ENCODE peak calls at places on chromosome 15, in five cellular contexts. One of them, this sample, is unnamed.

GRCh38 chr15:66631616-66632263 is 65.9 kb upstream of the LCTL start:
- DNase-seq in heart left ventricle: no peak
- DNase-seq in stomach: no peak
- DNase-seq in CD8-positive, alpha-beta T cell: no peak
- DNase-seq in neural progenitor cell: no peak
- DNase-seq in this sample: no peak

GRCh38 chr15:84775867-84776449 is 27.6 kb downstream of the ZNF592 start:
- DNase-seq in heart left ventricle: no peak
- DNase-seq in stomach: no peak
- DNase-seq in CD8-positive, alpha-beta T cell: no peak
- DNase-seq in neural progenitor cell: no peak
- DNase-seq in this sample: no peak

GRCh38 chr15:49225572-49226281 is 55.7 kb downstream of the GALK2 start:
- DNase-seq in heart left ventricle: no peak
- DNase-seq in stomach: peak; percentile 28
- DNase-seq in CD8-positive, alpha-beta T cell: no peak
- DNase-seq in neural progenitor cell: peak; percentile 77
- DNase-seq in this sample: peak; percentile 72

GRCh38 chr15:70507772-70508351 is 255.5 kb downstream of the UACA start:
- DNase-seq in heart left ventricle: no peak
- DNase-seq in stomach: peak; percentile 44
- DNase-seq in CD8-positive, alpha-beta T cell: no peak
- DNase-seq in neural progenitor cell: no peak
- DNase-seq in this sample: no peak

GRCh38 chr15:64813075-64813474 is 12.4 kb downstream of the PIF1 start:
- DNase-seq in heart left ventricle: peak; percentile 52
- DNase-seq in stomach: no peak
- DNase-seq in CD8-positive, alpha-beta T cell: no peak
- DNase-seq in neural progenitor cell: no peak
- DNase-seq in this sample: no peak

GRCh38 chr15:41585140-41586047 is 26.4 kb downstream of the TYRO3 start:
- DNase-seq in heart left ventricle: peak; percentile 51
- DNase-seq in stomach: peak; percentile 48
- DNase-seq in CD8-positive, alpha-beta T cell: no peak
- DNase-seq in neural progenitor cell: peak; percentile 69
- DNase-seq in this sample: peak; percentile 73

GRCh38 chr15:101170568-101171350 is 81.1 kb downstream of the CHSY1 start:
- DNase-seq in heart left ventricle: peak; percentile 65
- DNase-seq in stomach: no peak
- DNase-seq in CD8-positive, alpha-beta T cell: no peak
- DNase-seq in neural progenitor cell: no peak
- DNase-seq in this sample: no peak

GRCh38 chr15:77599899-77600298 is 32.8 kb downstream of the LINGO1 start:
- DNase-seq in heart left ventricle: peak; percentile 69
- DNase-seq in stomach: no peak
- DNase-seq in CD8-positive, alpha-beta T cell: no peak
- DNase-seq in neural progenitor cell: peak; percentile 52
- DNase-seq in this sample: peak; percentile 79

GRCh38 chr15:55993804-55994539 is 560 bp upstream of the NEDD4 start:
- DNase-seq in heart left ventricle: no peak
- DNase-seq in stomach: no peak
- DNase-seq in CD8-positive, alpha-beta T cell: no peak
- DNase-seq in neural progenitor cell: peak; percentile 78
- DNase-seq in this sample: peak; percentile 64

GRCh38 chr15:101063891-101064794 is 145.0 kb downstream of the LRRK1 start:
- DNase-seq in heart left ventricle: peak; percentile 41
- DNase-seq in stomach: peak; percentile 64
- DNase-seq in CD8-positive, alpha-beta T cell: no peak
- DNase-seq in neural progenitor cell: no peak
- DNase-seq in this sample: no peak

GRCh38 chr15:63374686-63375520 is 6.7 kb downstream of the CA12 start:
- DNase-seq in heart left ventricle: peak; percentile 59
- DNase-seq in stomach: peak; percentile 45
- DNase-seq in CD8-positive, alpha-beta T cell: no peak
- DNase-seq in neural progenitor cell: no peak
- DNase-seq in this sample: peak; percentile 73

GRCh38 chr15:89090791-89091666 is 2.8 kb downstream of the ABHD2 start:
- DNase-seq in heart left ventricle: peak; percentile 84
- DNase-seq in stomach: peak; percentile 78
- DNase-seq in CD8-positive, alpha-beta T cell: no peak
- DNase-seq in neural progenitor cell: no peak
- DNase-seq in this sample: peak; percentile 72

GRCh38 chr15:68700395-68701123 is 120.1 kb downstream of the ANP32A start:
- DNase-seq in heart left ventricle: peak; percentile 86
- DNase-seq in stomach: no peak
- DNase-seq in CD8-positive, alpha-beta T cell: no peak
- DNase-seq in neural progenitor cell: peak; percentile 58
- DNase-seq in this sample: peak; percentile 87

GRCh38 chr15:85622432-85622831 is 172.3 kb downstream of the KLHL25 start:
- DNase-seq in heart left ventricle: no peak
- DNase-seq in stomach: no peak
- DNase-seq in CD8-positive, alpha-beta T cell: no peak
- DNase-seq in neural progenitor cell: no peak
- DNase-seq in this sample: no peak

GRCh38 chr15:58865420-58865880 is 68.0 kb downstream of the SLTM start:
- DNase-seq in heart left ventricle: no peak
- DNase-seq in stomach: no peak
- DNase-seq in CD8-positive, alpha-beta T cell: no peak
- DNase-seq in neural progenitor cell: no peak
- DNase-seq in this sample: no peak

GRCh38 chr15:76451540-76451939 is 115.0 kb downstream of the ISL2 start:
- DNase-seq in heart left ventricle: no peak
- DNase-seq in stomach: no peak
- DNase-seq in CD8-positive, alpha-beta T cell: no peak
- DNase-seq in neural progenitor cell: no peak
- DNase-seq in this sample: no peak

GRCh38 chr15:41943543-41944312 is 28.6 kb downstream of the EHD4 start:
- DNase-seq in heart left ventricle: no peak
- DNase-seq in stomach: no peak
- DNase-seq in CD8-positive, alpha-beta T cell: no peak
- DNase-seq in neural progenitor cell: no peak
- DNase-seq in this sample: no peak

GRCh38 chr15:101201411-101202174 is 50.3 kb downstream of the CHSY1 start:
- DNase-seq in heart left ventricle: peak; percentile 93
- DNase-seq in stomach: peak; percentile 54
- DNase-seq in CD8-positive, alpha-beta T cell: no peak
- DNase-seq in neural progenitor cell: peak; percentile 90
- DNase-seq in this sample: peak; percentile 95

GRCh38 chr15:68501616-68502015 is 69.7 kb upstream of the ITGA11 start:
- DNase-seq in heart left ventricle: no peak
- DNase-seq in stomach: no peak
- DNase-seq in CD8-positive, alpha-beta T cell: no peak
- DNase-seq in neural progenitor cell: no peak
- DNase-seq in this sample: no peak

GRCh38 chr15:84826369-84826823 is 9.2 kb downstream of the ALPK3 start:
- DNase-seq in heart left ventricle: peak; percentile 46
- DNase-seq in stomach: peak; percentile 76
- DNase-seq in CD8-positive, alpha-beta T cell: no peak
- DNase-seq in neural progenitor cell: peak; percentile 63
- DNase-seq in this sample: peak; percentile 32

GRCh38 chr15:46408312-46408711 is 773.5 kb downstream of the SQOR start:
- DNase-seq in heart left ventricle: no peak
- DNase-seq in stomach: no peak
- DNase-seq in CD8-positive, alpha-beta T cell: no peak
- DNase-seq in neural progenitor cell: no peak
- DNase-seq in this sample: peak; percentile 70

GRCh38 chr15:85636351-85636750 is 158.4 kb downstream of the KLHL25 start:
- DNase-seq in heart left ventricle: no peak
- DNase-seq in stomach: no peak
- DNase-seq in CD8-positive, alpha-beta T cell: no peak
- DNase-seq in neural progenitor cell: no peak
- DNase-seq in this sample: no peak

GRCh38 chr15:81981888-81982287 is 63.9 kb downstream of the MEX3B start:
- DNase-seq in heart left ventricle: no peak
- DNase-seq in stomach: no peak
- DNase-seq in CD8-positive, alpha-beta T cell: no peak
- DNase-seq in neural progenitor cell: no peak
- DNase-seq in this sample: no peak

GRCh38 chr15:58171476-58172061 is 33.4 kb downstream of the AQP9 start:
- DNase-seq in heart left ventricle: no peak
- DNase-seq in stomach: no peak
- DNase-seq in CD8-positive, alpha-beta T cell: no peak
- DNase-seq in neural progenitor cell: peak; percentile 15
- DNase-seq in this sample: no peak

GRCh38 chr15:64247906-64248541 is 85.2 kb upstream of the PPIB start:
- DNase-seq in heart left ventricle: no peak
- DNase-seq in stomach: no peak
- DNase-seq in CD8-positive, alpha-beta T cell: no peak
- DNase-seq in neural progenitor cell: no peak
- DNase-seq in this sample: peak; percentile 74

GRCh38 chr15:41494190-41494921 is 682 bp downstream of the ITPKA start:
- DNase-seq in heart left ventricle: no peak
- DNase-seq in stomach: peak; percentile 43
- DNase-seq in CD8-positive, alpha-beta T cell: no peak
- DNase-seq in neural progenitor cell: peak; percentile 77
- DNase-seq in this sample: peak; percentile 40

GRCh38 chr15:52682200-52682599 is 3.0 kb upstream of the ATOSA start:
- DNase-seq in heart left ventricle: no peak
- DNase-seq in stomach: no peak
- DNase-seq in CD8-positive, alpha-beta T cell: no peak
- DNase-seq in neural progenitor cell: no peak
- DNase-seq in this sample: no peak

GRCh38 chr15:52680041-52680391 is 828 bp upstream of the ATOSA start:
- DNase-seq in heart left ventricle: no peak
- DNase-seq in stomach: no peak
- DNase-seq in CD8-positive, alpha-beta T cell: no peak
- DNase-seq in neural progenitor cell: no peak
- DNase-seq in this sample: peak; percentile 2

GRCh38 chr15:52680756-52681155 is 1.6 kb upstream of the ATOSA start:
- DNase-seq in heart left ventricle: no peak
- DNase-seq in stomach: no peak
- DNase-seq in CD8-positive, alpha-beta T cell: no peak
- DNase-seq in neural progenitor cell: no peak
- DNase-seq in this sample: no peak

GRCh38 chr15:52682776-52683175 is 3.6 kb upstream of the ATOSA start:
- DNase-seq in heart left ventricle: no peak
- DNase-seq in stomach: no peak
- DNase-seq in CD8-positive, alpha-beta T cell: no peak
- DNase-seq in neural progenitor cell: no peak
- DNase-seq in this sample: no peak

DNA sequence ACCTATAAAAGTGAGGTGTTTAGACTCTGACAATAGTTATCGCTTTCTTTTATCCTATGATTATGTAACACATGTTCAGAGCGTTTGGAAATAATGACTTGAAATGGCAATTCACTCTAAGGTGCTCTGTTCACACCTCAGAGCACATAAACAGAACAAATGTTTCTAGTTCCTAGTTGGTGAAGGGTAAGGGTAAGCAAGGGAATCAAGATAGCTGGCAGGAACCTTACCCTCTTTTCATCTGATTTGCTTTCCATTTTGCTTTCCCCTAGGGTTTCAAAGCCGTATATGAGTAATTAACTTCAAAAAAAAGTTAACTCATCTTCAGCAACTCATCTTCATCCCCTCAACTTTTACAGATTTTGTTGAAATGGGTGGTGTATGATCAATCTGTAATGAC is 2.3 kb upstream of the ATOSA start:
- DNase-seq in heart left ventricle: no peak
- DNase-seq in stomach: no peak
- DNase-seq in CD8-positive, alpha-beta T cell: no peak
- DNase-seq in neural progenitor cell: no peak
- DNase-seq in this sample: no peak
- H3K4me1 ChIP-seq in heart left ventricle: peaks cover 26% of the 10 kb centered on the region
- H3K4me1 ChIP-seq in stomach: peaks cover 15% of the 10 kb centered on the region
- H3K4me1 ChIP-seq in CD8-positive, alpha-beta T cell: peaks cover 37% of the 10 kb centered on the region
- H3K4me1 ChIP-seq in neural progenitor cell: peaks cover 30% of the 10 kb centered on the region
- H3K4me1 ChIP-seq in this sample: no peaks in the 10 kb centered on the region

GRCh38 chr15:74386496-74387140 is 19.2 kb upstream of the CYP11A1 start:
- DNase-seq in heart left ventricle: peak; percentile 21
- DNase-seq in stomach: no peak
- DNase-seq in CD8-positive, alpha-beta T cell: no peak
- DNase-seq in neural progenitor cell: no peak
- DNase-seq in this sample: no peak
- H3K4me1 ChIP-seq in heart left ventricle: peaks cover 32% of the 10 kb centered on the region
- H3K4me1 ChIP-seq in stomach: peaks cover 14% of the 10 kb centered on the region
- H3K4me1 ChIP-seq in CD8-positive, alpha-beta T cell: peaks cover 36% of the 10 kb centered on the region
- H3K4me1 ChIP-seq in neural progenitor cell: peaks cover 19% of the 10 kb centered on the region
- H3K4me1 ChIP-seq in this sample: no peaks in the 10 kb centered on the region

GRCh38 chr15:50257924-50258323 is 7.6 kb downstream of the HDC start:
- DNase-seq in heart left ventricle: no peak
- DNase-seq in stomach: no peak
- DNase-seq in CD8-positive, alpha-beta T cell: no peak
- DNase-seq in neural progenitor cell: no peak
- DNase-seq in this sample: peak; percentile 18
- H3K4me1 ChIP-seq in heart left ventricle: no peaks in the 10 kb centered on the region
- H3K4me1 ChIP-seq in stomach: no peaks in the 10 kb centered on the region
- H3K4me1 ChIP-seq in CD8-positive, alpha-beta T cell: peaks cover 14% of the 10 kb centered on the region
- H3K4me1 ChIP-seq in neural progenitor cell: no peaks in the 10 kb centered on the region
- H3K4me1 ChIP-seq in this sample: no peaks in the 10 kb centered on the region

DNA sequence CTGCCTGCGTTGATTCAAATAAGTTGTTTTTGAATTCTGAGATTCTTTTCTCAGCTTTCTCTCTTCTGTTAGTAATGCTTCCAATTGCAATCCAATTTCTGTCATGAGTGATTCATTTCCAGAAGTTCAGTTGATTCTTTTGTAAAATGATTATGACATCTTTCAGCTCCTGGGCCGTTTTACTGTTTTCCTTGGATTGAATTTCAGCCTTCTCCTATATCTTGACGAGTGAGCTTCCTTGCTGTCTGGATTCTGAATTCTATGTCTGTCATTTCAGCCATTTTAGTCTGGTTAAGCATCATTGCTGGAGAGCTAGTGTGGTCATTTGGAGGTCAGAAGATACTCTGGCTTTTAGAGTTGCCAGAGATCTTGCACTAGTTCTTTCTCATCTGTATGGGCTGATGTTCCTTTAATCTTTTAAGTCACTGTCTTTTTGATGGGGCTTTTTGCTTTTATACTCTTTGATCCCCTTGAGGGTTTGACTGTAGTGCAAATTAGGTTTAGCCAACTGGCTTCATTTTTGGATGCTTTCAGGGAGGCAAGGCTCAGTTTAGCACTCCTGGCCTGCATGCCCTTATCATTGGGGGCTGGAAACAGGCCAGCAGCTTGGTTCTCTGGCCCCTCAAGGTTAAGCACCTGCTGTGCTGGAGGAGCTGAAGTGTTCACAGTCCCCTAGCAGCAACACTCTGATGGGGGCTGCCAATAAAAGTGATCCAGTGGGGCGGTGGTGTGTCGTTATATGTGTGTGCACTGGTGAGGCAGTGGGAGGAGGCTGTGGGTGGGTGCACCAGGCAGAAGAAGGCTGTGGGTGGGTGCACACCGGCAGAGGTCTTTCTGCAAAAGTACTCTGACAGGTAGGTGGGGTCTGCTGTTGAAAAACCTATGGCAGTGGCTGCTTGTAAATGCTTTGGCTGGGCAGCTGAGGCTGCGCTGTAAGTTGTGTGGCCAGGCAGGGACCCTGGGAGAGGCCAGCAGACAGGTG is 51.2 kb downstream of the MCTP2 start:
- DNase-seq in heart left ventricle: no peak
- DNase-seq in stomach: no peak
- DNase-seq in CD8-positive, alpha-beta T cell: no peak
- DNase-seq in neural progenitor cell: no peak
- DNase-seq in this sample: no peak
- H3K4me1 ChIP-seq in heart left ventricle: no peaks in the 10 kb centered on the region
- H3K4me1 ChIP-seq in stomach: no peaks in the 10 kb centered on the region
- H3K4me1 ChIP-seq in CD8-positive, alpha-beta T cell: peaks cover 3% of the 10 kb centered on the region
- H3K4me1 ChIP-seq in neural progenitor cell: peaks cover 3% of the 10 kb centered on the region
- H3K4me1 ChIP-seq in this sample: no peaks in the 10 kb centered on the region

GRCh38 chr15:96201696-96202095 is 128.8 kb upstream of the NR2F2 start:
- DNase-seq in heart left ventricle: no peak
- DNase-seq in stomach: no peak
- DNase-seq in CD8-positive, alpha-beta T cell: no peak
- DNase-seq in neural progenitor cell: no peak
- DNase-seq in this sample: no peak

GRCh38 chr15:96199111-96199510 is 131.4 kb upstream of the NR2F2 start:
- DNase-seq in heart left ventricle: no peak
- DNase-seq in stomach: no peak
- DNase-seq in CD8-positive, alpha-beta T cell: no peak
- DNase-seq in neural progenitor cell: no peak
- DNase-seq in this sample: no peak

GRCh38 chr15:96200357-96200972 is 130.0 kb upstream of the NR2F2 start:
- DNase-seq in heart left ventricle: no peak
- DNase-seq in stomach: no peak
- DNase-seq in CD8-positive, alpha-beta T cell: no peak
- DNase-seq in neural progenitor cell: no peak
- DNase-seq in this sample: no peak
- H3K4me1 ChIP-seq in heart left ventricle: no peaks in the 10 kb centered on the region
- H3K4me1 ChIP-seq in stomach: no peaks in the 10 kb centered on the region
- H3K4me1 ChIP-seq in CD8-positive, alpha-beta T cell: no peaks in the 10 kb centered on the region
- H3K4me1 ChIP-seq in neural progenitor cell: no peaks in the 10 kb centered on the region
- H3K4me1 ChIP-seq in this sample: no peaks in the 10 kb centered on the region